ENCODE peak calls at places on chromosomes 12 and 14, in four cellular contexts. V, K, Y and O are unnamed samples.

GRCh38 chr14:82070040-82070439 is 536.4 kb upstream of the SEL1L start:
- DNase-seq in V (no peak), K (no peak), Y (no peak), O (no peak)

GRCh38 chr12:9760699-9761406 is at the start of gene CD69:
- DNase-seq in V (peak), K (peak), Y (peak), O (no peak)

GRCh38 chr12:121400332-121401139 is 618 bp downstream of the RNF34 start:
- DNase-seq in V (peak), K (peak), Y (peak), O (peak)

GRCh38 chr14:23154876-23155587 is 28.4 kb downstream of the SLC7A8 start:
- DNase-seq in V (no peak), K (peak), Y (no peak), O (no peak)

GRCh38 chr14:33781267-33781666 is 169.6 kb downstream of the EGLN3 start:
- DNase-seq in V (no peak), K (no peak), Y (no peak), O (no peak)

GRCh38 chr12:130589391-130590317 is 126.4 kb downstream of the RIMBP2 start:
- DNase-seq in V (no peak), K (no peak), Y (no peak), O (no peak)

GRCh38 chr12:109943811-109944210 is 43.7 kb downstream of the TCHP start:
- DNase-seq in V (no peak), K (no peak), Y (no peak), O (no peak)

GRCh38 chr12:121048442-121048841 is 9.4 kb upstream of the OASL start:
- DNase-seq in V (no peak), K (no peak), Y (no peak), O (no peak)

GRCh38 chr12:130214686-130215370 is 52.6 kb downstream of the FZD10 start:
- DNase-seq in V (no peak), K (no peak), Y (no peak), O (no peak)

GRCh38 chr12:52232233-52232915 is 669 bp upstream of the KRT7 start:
- DNase-seq in V (no peak), K (no peak), Y (no peak), O (peak)

GRCh38 chr12:105761075-105761474 is 377.7 kb downstream of the NUAK1 start:
- DNase-seq in V (no peak), K (no peak), Y (no peak), O (no peak)